ENCODE peak calls at places on chromosomes 16 and 17, in six cellular contexts. B is A549, W is HL-60, E is SK-N-SH, Q is GM23338, R is HepG2. Z is an unnamed sample.

GRCh38 chr17:51857052-51857593 is 301.4 kb downstream of the CA10 start:
- DNase-seq in B (no peak), W (no peak), E (peak), Q (peak), R (no peak), Z (no peak)

GRCh38 chr17:64061157-64061898 is 40.9 kb upstream of the ICAM2 start:
- DNase-seq in B (no peak), W (no peak), E (no peak), Q (no peak), R (no peak), Z (no peak)

GRCh38 chr17:82884923-82885322 is 45.1 kb upstream of the ZNF750 start:
- DNase-seq in B (no peak), W (no peak), E (no peak), Q (no peak), R (no peak), Z (no peak)

GRCh38 chr16:77213542-77214108 is 14.4 kb downstream of the SYCE1L start:
- DNase-seq in B (peak), W (no peak), E (no peak), Q (no peak), R (peak), Z (peak)

GRCh38 chr17:16488572-16488997 is 3.4 kb downstream of the LRRC75A start:
- DNase-seq in B (no peak), W (no peak), E (no peak), Q (peak), R (no peak), Z (no peak)

GRCh38 chr17:82334622-82335394 is 1.2 kb upstream of the SECTM1 start:
- DNase-seq in B (no peak), W (no peak), E (no peak), Q (no peak), R (no peak), Z (no peak)

GRCh38 chr16:88323041-88323440 is 59.7 kb upstream of the ZNF469 start:
- DNase-seq in B (no peak), W (no peak), E (no peak), Q (no peak), R (no peak), Z (no peak)

GRCh38 chr17:30717290-30718098 is 107.0 kb downstream of the CRLF3 start:
- DNase-seq in B (no peak), W (no peak), E (no peak), Q (no peak), R (no peak), Z (no peak)

GRCh38 chr17:39165178-39165843 is 650 bp downstream of the ARL5C start:
- DNase-seq in B (no peak), W (no peak), E (no peak), Q (peak), R (no peak), Z (no peak)

GRCh38 chr16:4257646-4258556 is 14.9 kb downstream of the TFAP4 start:
- DNase-seq in B (no peak), W (no peak), E (no peak), Q (no peak), R (no peak), Z (no peak)

GRCh38 chr17:40150215-40150614 is 9.9 kb downstream of the CASC3 start:
- DNase-seq in B (no peak), W (no peak), E (no peak), Q (no peak), R (no peak), Z (no peak)

GRCh38 chr16:54426550-54426843 is 139.9 kb upstream of the IRX3 start:
- DNase-seq in B (no peak), W (no peak), E (no peak), Q (no peak), R (no peak), Z (no peak)

GRCh38 chr16:82169861-82170845 is at the start of gene MPHOSPH6:
- DNase-seq in B (peak), W (peak), E (peak), Q (peak), R (peak), Z (no peak)

GRCh38 chr16:22092143-22092933 is at the start of gene VWA3A:
- DNase-seq in B (no peak), W (no peak), E (no peak), Q (peak), R (no peak), Z (no peak)

GRCh38 chr17:39551879-39552278 is 55.8 kb downstream of the NEUROD2 start:
- DNase-seq in B (no peak), W (no peak), E (no peak), Q (no peak), R (no peak), Z (no peak)

GRCh38 chr17:55693244-55694216 is 29.1 kb downstream of the TMEM100 start:
- DNase-seq in B (no peak), W (no peak), E (peak), Q (no peak), R (no peak), Z (no peak)

GRCh38 chr17:3959921-3960601 is 4.2 kb downstream of the ATP2A3 start:
- DNase-seq in B (no peak), W (no peak), E (no peak), Q (no peak), R (no peak), Z (no peak)

GRCh38 chr16:87762071-87762571 is 3.7 kb downstream of the KLHDC4 start:
- DNase-seq in B (no peak), W (no peak), E (no peak), Q (no peak), R (no peak), Z (no peak)

GRCh38 chr17:13520899-13521572 is 80.7 kb downstream of the HS3ST3A1 start:
- DNase-seq in B (no peak), W (no peak), E (no peak), Q (no peak), R (no peak), Z (no peak)

GRCh38 chr16:18811925-18812324 is 10.6 kb upstream of the ARL6IP1 start:
- DNase-seq in B (no peak), W (no peak), E (no peak), Q (no peak), R (no peak), Z (no peak)

GRCh38 chr16:53726625-53727024 is 22.7 kb downstream of the FTO start:
- DNase-seq in B (peak), W (no peak), E (no peak), Q (no peak), R (peak), Z (no peak)

GRCh38 chr17:73644145-73645049 is at the start of gene SDK2:
- DNase-seq in B (peak), W (no peak), E (peak), Q (peak), R (no peak), Z (no peak)

GRCh38 chr17:19410875-19411291 is at the start of gene RNF112:
- DNase-seq in B (no peak), W (no peak), E (peak), Q (peak), R (no peak), Z (no peak)

GRCh38 chr16:89534147-89534788 is 26.1 kb downstream of the SPG7 start:
- DNase-seq in B (no peak), W (peak), E (no peak), Q (no peak), R (no peak), Z (no peak)

GRCh38 chr16:4509420-4509819 is 29.2 kb downstream of the CDIP1 start:
- DNase-seq in B (no peak), W (no peak), E (no peak), Q (no peak), R (no peak), Z (no peak)

GRCh38 chr16:89363621-89364393 is 126.6 kb downstream of the ANKRD11 start:
- DNase-seq in B (peak), W (no peak), E (peak), Q (no peak), R (peak), Z (no peak)

GRCh38 chr17:76955191-76955590 is 87.0 kb downstream of the MGAT5B start:
- DNase-seq in B (no peak), W (no peak), E (no peak), Q (no peak), R (no peak), Z (no peak)

GRCh38 chr17:10069301-10069700 is 129.1 kb downstream of the GAS7 start:
- DNase-seq in B (no peak), W (no peak), E (no peak), Q (no peak), R (no peak), Z (no peak)

GRCh38 chr17:74513987-74514631 is 17.2 kb downstream of the CD300LB start:
- DNase-seq in B (peak), W (peak), E (no peak), Q (peak), R (peak), Z (peak)

GRCh38 chr17:57862990-57863667 is 13.3 kb upstream of the MRPS23 start:
- DNase-seq in B (no peak), W (no peak), E (peak), Q (no peak), R (peak), Z (no peak)

GRCh38 chr16:14682121-14682520 is 12.0 kb downstream of the PLA2G10 start:
- DNase-seq in B (no peak), W (no peak), E (no peak), Q (no peak), R (no peak), Z (no peak)

GRCh38 chr17:17810374-17811248 is 26.2 kb downstream of the SREBF1 start:
- DNase-seq in B (peak), W (no peak), E (no peak), Q (peak), R (no peak), Z (no peak)

GRCh38 chr16:66741131-66741900 is 10.1 kb downstream of the DYNC1LI2 start:
- DNase-seq in B (peak), W (no peak), E (peak), Q (no peak), R (peak), Z (peak)

GRCh38 chr17:63696381-63696961 is 3.5 kb downstream of the LIMD2 start:
- DNase-seq in B (peak), W (no peak), E (peak), Q (peak), R (peak), Z (no peak)

DNA sequence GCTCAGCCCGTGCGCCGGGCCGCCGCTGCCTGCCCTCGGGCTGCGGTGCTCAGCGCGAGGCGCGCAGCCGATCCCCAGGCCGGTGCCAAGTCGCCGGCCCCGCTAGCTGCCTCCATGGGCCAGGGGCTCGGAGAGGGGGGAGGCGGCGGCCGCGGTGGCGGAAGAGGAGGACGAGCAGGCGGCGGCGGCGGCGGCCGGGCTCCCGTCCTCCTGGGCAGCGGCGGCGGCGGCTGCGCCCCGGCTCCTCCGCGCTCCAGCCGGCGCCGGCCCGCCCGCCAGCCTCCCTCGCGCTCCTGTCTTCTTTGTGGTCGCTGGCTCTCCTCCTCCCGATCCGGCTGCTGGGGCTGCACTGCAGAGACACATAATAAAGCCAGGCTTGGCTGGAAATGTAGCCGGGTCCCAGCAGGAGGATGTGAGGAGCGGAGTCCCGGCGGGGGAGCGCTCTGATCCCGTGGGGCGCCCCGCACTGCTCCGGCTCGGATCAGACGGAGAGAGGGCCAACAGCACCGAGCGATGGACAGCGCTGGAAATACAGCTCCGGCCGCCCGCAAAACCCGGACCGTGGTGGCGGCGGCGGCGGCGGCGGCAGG is 924 bp upstream of the ZNF423 start:
- DNase-seq in B (peak), W (no peak), E (peak), Q (peak), R (peak), Z (no peak)
- H3K4me3 ChIP-seq in B (peak), W (no peak), E (peak), Q (peak), R (peak), Z (peak)

GRCh38 chr16:2745961-2746360 is 6.5 kb upstream of the SRRM2 start:
- DNase-seq in B (no peak), W (no peak), E (no peak), Q (no peak), R (no peak), Z (no peak)
- TF ChIP-seq REST in B (no peak), W (no peak), E (no peak), Q (no peak), R (no peak), Z (no peak)

GRCh38 chr17:46850688-46851028 is 725 bp upstream of the WNT9B start:
- DNase-seq in B (no peak), W (no peak), E (no peak), Q (no peak), R (no peak), Z (no peak)
- H3K4me3 ChIP-seq in B (peak), W (no peak), E (no peak), Q (peak), R (no peak), Z (peak)

GRCh38 chr17:1229354-1229890 is 40.8 kb upstream of the BHLHA9 start:
- DNase-seq in B (no peak), W (peak), E (peak), Q (peak), R (no peak), Z (no peak)
- TF ChIP-seq REST in B (no peak), W (no peak), E (no peak), Q (no peak), R (no peak), Z (no peak)